ENCODE peak calls at places on chromosomes 1 and 21, in eight cellular contexts. E, W, D, V, Q, I, R and C are unnamed samples.

GRCh38 chr1:28258628-28259251 is 578 bp upstream of the SESN2 start:
- DNase-seq in E (no peak), W (no peak), D (no peak), V (no peak), Q (no peak), I (no peak), R (no peak), C (no peak)

GRCh38 chr1:229217716-229218115 is 53.2 kb upstream of the RAB4A start:
- DNase-seq in E (no peak), W (no peak), D (no peak), V (no peak), Q (no peak), I (no peak), R (no peak), C (no peak)

GRCh38 chr1:98119793-98120192 is 199.0 kb upstream of the DPYD start:
- DNase-seq in E (no peak), W (no peak), D (no peak), V (no peak), Q (no peak), I (no peak), R (peak; percentile 13), C (no peak)

GRCh38 chr1:243390315-243390875 is 134.6 kb downstream of the SDCCAG8 start:
- DNase-seq in E (no peak), W (no peak), D (no peak), V (no peak), Q (no peak), I (no peak), R (no peak), C (no peak)

GRCh38 chr1:117216718-117217117 is 6.0 kb upstream of the VTCN1 start:
- DNase-seq in E (no peak), W (no peak), D (no peak), V (no peak), Q (no peak), I (no peak), R (no peak), C (no peak)

GRCh38 chr1:54804471-54805132 is 3.5 kb upstream of the TTC22 start:
- DNase-seq in E (no peak), W (no peak), D (no peak), V (no peak), Q (no peak), I (peak; percentile 18), R (no peak), C (peak; percentile 51)

GRCh38 chr1:245953876-245954660 is 553.0 kb downstream of the SMYD3 start:
- DNase-seq in E (no peak), W (no peak), D (no peak), V (no peak), Q (no peak), I (no peak), R (no peak), C (no peak)

GRCh38 chr1:2640626-2641025 is 7.8 kb upstream of the MMEL1 start:
- DNase-seq in E (no peak), W (peak; percentile 41), D (no peak), V (no peak), Q (no peak), I (no peak), R (no peak), C (no peak)

GRCh38 chr21:34941162-34941561 is 107.9 kb downstream of the RUNX1 start:
- DNase-seq in E (no peak), W (no peak), D (no peak), V (no peak), Q (no peak), I (no peak), R (no peak), C (no peak)

GRCh38 chr1:216005916-216006315 is 417.3 kb downstream of the USH2A start:
- DNase-seq in E (no peak), W (no peak), D (no peak), V (no peak), Q (no peak), I (no peak), R (peak; percentile 40), C (no peak)

GRCh38 chr1:26029864-26030481 is 8.4 kb downstream of the EXTL1 start:
- DNase-seq in E (no peak), W (no peak), D (no peak), V (no peak), Q (no peak), I (no peak), R (peak; percentile 6), C (no peak)

GRCh38 chr1:183783342-183783741 is 21.6 kb upstream of the RGL1 start:
- DNase-seq in E (no peak), W (no peak), D (no peak), V (no peak), Q (no peak), I (no peak), R (peak; percentile 62), C (no peak)

GRCh38 chr1:204263240-204263848 is 49.6 kb upstream of the GOLT1A start:
- DNase-seq in E (no peak), W (no peak), D (no peak), V (no peak), Q (no peak), I (no peak), R (peak; percentile 15), C (no peak)

GRCh38 chr1:74506311-74506710 is 6.1 kb downstream of the LRRC53 start:
- DNase-seq in E (no peak), W (no peak), D (no peak), V (no peak), Q (no peak), I (no peak), R (no peak), C (no peak)

GRCh38 chr1:151841141-151841540 is 1.5 kb upstream of the C2CD4D start:
- DNase-seq in E (no peak), W (no peak), D (peak; percentile 28), V (no peak), Q (no peak), I (no peak), R (peak; percentile 42), C (no peak)

GRCh38 chr1:3483801-3484444 is 29.5 kb downstream of the ARHGEF16 start:
- DNase-seq in E (peak; percentile 9), W (no peak), D (no peak), V (peak; percentile 23), Q (no peak), I (peak; percentile 67), R (no peak), C (peak; percentile 65)

GRCh38 chr1:16971330-16972209 is 8.8 kb downstream of the MFAP2 start:
- DNase-seq in E (no peak), W (no peak), D (peak; percentile 72), V (no peak), Q (peak; percentile 48), I (no peak), R (no peak), C (no peak)

GRCh38 chr1:57321776-57322175 is 102.1 kb downstream of the DAB1 start:
- DNase-seq in E (no peak), W (no peak), D (no peak), V (no peak), Q (no peak), I (no peak), R (no peak), C (no peak)

GRCh38 chr1:193013005-193013404 is 46.2 kb downstream of the UCHL5 start:
- DNase-seq in E (no peak), W (no peak), D (no peak), V (no peak), Q (no peak), I (no peak), R (peak; percentile 44), C (no peak)

GRCh38 chr1:169529068-169529642 is 43.4 kb upstream of the SLC19A2 start:
- DNase-seq in E (no peak), W (no peak), D (no peak), V (no peak), Q (no peak), I (peak; percentile 93), R (no peak), C (no peak)

GRCh38 chr1:202578001-202578500 is 132.2 kb downstream of the SYT2 start:
- DNase-seq in E (no peak), W (no peak), D (no peak), V (no peak), Q (no peak), I (no peak), R (peak; percentile 93), C (no peak)

DNA sequence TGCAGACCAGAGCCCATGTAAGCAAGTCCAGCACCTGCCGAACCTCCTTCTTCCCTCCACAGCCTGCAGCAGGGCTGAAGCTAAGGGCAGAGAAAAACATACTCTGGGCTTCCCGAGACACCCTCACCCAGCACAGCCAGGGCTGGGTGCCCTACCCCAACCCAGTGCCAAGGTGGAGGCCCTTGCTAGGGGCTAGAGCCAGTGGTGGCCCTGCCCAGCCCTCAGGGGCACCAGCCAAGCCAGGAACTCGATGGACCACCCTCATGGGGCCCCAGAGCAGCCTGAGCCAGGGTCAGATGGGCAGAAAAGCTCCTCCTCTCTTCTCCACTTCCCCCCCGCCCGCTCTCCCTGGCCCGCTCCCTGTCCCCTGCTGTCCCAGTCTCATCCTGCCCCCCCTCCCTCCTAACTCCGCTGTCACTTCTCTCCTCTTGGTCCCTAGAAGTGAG is 15.9 kb downstream of the TNFRSF25 start:
- DNase-seq in E (no peak), W (no peak), D (no peak), V (no peak), Q (no peak), I (no peak), R (no peak), C (peak; percentile 79)
- H3K27ac ChIP-seq in E (no peak overlapping the region), W (no peak overlapping the region), D (no peak overlapping the region), V (no peak overlapping the region), Q (no peak overlapping the region), I (peak overlapping the region; percentile 70), R (no peak overlapping the region), C (no peak overlapping the region)

GRCh38 chr21:44871576-44872265 is 1.8 kb downstream of the PTTG1IP start:
- DNase-seq in E (no peak), W (peak; percentile 63), D (peak; percentile 74), V (no peak), Q (peak; percentile 77), I (peak; percentile 82), R (peak; percentile 81), C (peak; percentile 54)
- H3K27ac ChIP-seq in E (no peak overlapping the region), W (peak overlapping the region; percentile 97), D (peak overlapping the region; percentile 62), V (peak overlapping the region; percentile 92), Q (peak overlapping the region; percentile 95), I (peak overlapping the region; percentile 93), R (peak overlapping the region; percentile 95), C (peak overlapping the region; percentile 81)

DNA sequence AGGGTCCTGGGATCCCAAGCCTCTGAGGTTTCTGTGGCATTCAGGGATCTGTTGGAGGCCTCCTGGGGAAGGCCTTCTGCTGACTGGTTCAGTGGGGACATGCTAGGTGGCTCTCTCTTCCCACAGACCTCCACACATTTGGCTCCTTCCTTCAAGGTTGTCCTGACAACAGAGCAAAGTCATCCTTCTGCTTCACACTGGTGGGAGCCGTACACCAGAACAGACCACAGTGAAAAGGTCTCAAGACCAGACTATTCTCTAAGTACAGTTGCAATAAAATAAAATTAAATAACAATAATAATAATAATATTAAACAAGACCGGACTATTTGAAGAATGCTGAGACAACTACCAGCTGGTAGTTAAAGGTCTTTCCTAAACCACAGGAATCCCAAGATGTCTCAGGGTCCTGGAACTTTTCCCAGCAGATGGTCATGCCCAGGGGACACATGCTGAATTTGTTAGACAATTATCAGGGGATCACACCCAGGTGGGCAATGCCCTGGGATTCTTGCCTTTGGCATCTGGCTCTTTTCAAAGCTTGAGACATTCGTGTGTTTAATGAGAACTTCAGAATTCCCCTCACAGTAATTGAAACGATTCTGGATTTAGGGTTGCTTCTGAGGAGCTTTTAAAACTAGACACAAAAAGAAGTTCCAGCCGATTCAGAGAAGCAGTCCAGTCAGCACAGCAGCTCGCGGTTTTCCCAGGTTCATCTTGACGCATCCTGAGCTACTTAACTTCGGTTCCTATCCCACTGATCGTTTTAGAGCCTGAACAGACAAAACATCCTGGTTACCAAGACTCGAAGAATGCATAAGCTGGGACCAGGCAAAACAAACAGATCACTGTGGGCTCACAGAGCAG is 22.9 kb downstream of the HTR1D start:
- DNase-seq in E (no peak), W (no peak), D (no peak), V (peak; percentile 75), Q (no peak), I (no peak), R (peak; percentile 60), C (no peak)
- H3K27ac ChIP-seq in E (no peak overlapping the region), W (no peak overlapping the region), D (no peak overlapping the region), V (peak overlapping the region; percentile 97), Q (no peak overlapping the region), I (no peak overlapping the region), R (peak overlapping the region; percentile 18), C (no peak overlapping the region)

GRCh38 chr1:235127774-235128452 is 724 bp downstream of the TOMM20 start:
- DNase-seq in E (no peak), W (no peak), D (no peak), V (no peak), Q (no peak), I (no peak), R (no peak), C (no peak)
- H3K27ac ChIP-seq in E (peak overlapping the region; percentile 92), W (peak overlapping the region; percentile 88), D (peak overlapping the region; percentile 4), V (peak overlapping the region; percentile 91), Q (peak overlapping the region; percentile 86), I (peak overlapping the region; percentile 79), R (peak overlapping the region; percentile 100), C (peak overlapping the region; percentile 82)